ENCODE peak calls at places on chromosomes 1 and 21, in six cellular contexts. B is GM12891, W is K562, T is GM12878, E is HepG2, Q is H1. F is an unnamed sample.

GRCh38 chr1:183310753-183311465 is 107.3 kb downstream of the NMNAT2 start:
- DNase-seq in B (no peak), W (no peak), T (no peak), E (no peak), Q (no peak), F (no peak)

GRCh38 chr1:211611818-211612217 is 32.9 kb upstream of the SLC30A1 start:
- DNase-seq in B (no peak), W (no peak), T (no peak), E (no peak), Q (no peak), F (no peak)

GRCh38 chr21:45078877-45079281 is 4.5 kb downstream of the ADARB1 start:
- DNase-seq in B (no peak), W (no peak), T (no peak), E (no peak), Q (no peak), F (no peak)

GRCh38 chr1:210244746-210245367 is 12.3 kb downstream of the SERTAD4 start:
- DNase-seq in B (no peak), W (no peak), T (no peak), E (no peak), Q (no peak), F (no peak)

GRCh38 chr21:27418338-27418737 is 451.4 kb upstream of the ADAMTS5 start:
- DNase-seq in B (no peak), W (no peak), T (no peak), E (no peak), Q (no peak), F (no peak)

GRCh38 chr1:163824006-163824405 is 502.3 kb downstream of the NUF2 start:
- DNase-seq in B (no peak), W (no peak), T (no peak), E (no peak), Q (no peak), F (no peak)

GRCh38 chr1:21295059-21295401 is 4.8 kb upstream of the ECE1 start:
- DNase-seq in B (no peak), W (no peak), T (no peak), E (no peak), Q (no peak), F (no peak)

GRCh38 chr1:216325336-216325735 is 97.9 kb downstream of the USH2A start:
- DNase-seq in B (no peak), W (no peak), T (no peak), E (no peak), Q (no peak), F (no peak)

GRCh38 chr1:27668808-27669723 is 2.9 kb downstream of the IFI6 start:
- DNase-seq in B (peak), W (peak), T (no peak), E (no peak), Q (no peak), F (peak)

GRCh38 chr1:27666294-27666693 is 5.7 kb downstream of the IFI6 start:
- DNase-seq in B (no peak), W (no peak), T (no peak), E (no peak), Q (no peak), F (no peak)

GRCh38 chr1:27665016-27665651 is 6.9 kb downstream of the IFI6 start:
- DNase-seq in B (no peak), W (no peak), T (no peak), E (no peak), Q (no peak), F (no peak)

GRCh38 chr1:27668121-27668807 is 3.7 kb downstream of the IFI6 start:
- DNase-seq in B (no peak), W (no peak), T (no peak), E (no peak), Q (no peak), F (no peak)

GRCh38 chr1:27666791-27667254 is 5.2 kb downstream of the IFI6 start:
- DNase-seq in B (no peak), W (peak), T (no peak), E (no peak), Q (no peak), F (no peak)
- TF ChIP-seq TAF1 in B (no peak), W (no peak), T (no peak), E (no peak), Q (no peak), F (no peak)

GRCh38 chr1:2046953-2047748 is 3.1 kb upstream of the PRKCZ start:
- DNase-seq in B (no peak), W (no peak), T (no peak), E (peak), Q (no peak), F (no peak)
- TF ChIP-seq POLR2A in B (no peak), W (no peak), T (no peak), E (no peak), Q (no peak), F (no peak)

DNA sequence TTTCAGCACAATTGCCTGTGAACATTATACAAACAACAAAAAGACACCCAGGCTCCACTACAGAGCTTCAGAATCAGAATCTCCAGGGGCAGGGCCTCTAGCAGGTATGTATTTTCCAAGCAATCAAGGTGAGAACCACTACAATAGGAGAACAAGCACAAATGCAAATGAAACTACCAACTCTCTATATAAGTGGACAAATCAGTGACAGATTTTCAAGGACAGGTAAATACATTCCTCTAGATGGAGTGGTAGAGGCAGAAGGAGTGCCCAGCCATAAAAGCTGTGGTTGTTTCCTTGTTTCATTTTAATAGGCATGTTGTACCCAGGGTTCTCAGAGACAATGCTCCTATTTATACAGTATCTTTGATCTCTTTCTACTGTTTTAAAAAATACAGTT is 20.1 kb upstream of the CCDC17 start:
- DNase-seq in B (no peak), W (no peak), T (no peak), E (peak), Q (no peak), F (no peak)
- TF ChIP-seq POLR2AphosphoS5 in B (no peak), W (no peak), T (no peak), E (no peak), Q (no peak), F (no peak)

GRCh38 chr1:155941845-155942507 is 538 bp downstream of the RXFP4 start:
- DNase-seq in B (no peak), W (no peak), T (no peak), E (no peak), Q (no peak), F (no peak)

GRCh38 chr1:155942578-155943141 is 1.2 kb downstream of the RXFP4 start:
- DNase-seq in B (no peak), W (no peak), T (no peak), E (no peak), Q (no peak), F (no peak)

GRCh38 chr1:155946633-155947219 is 5.3 kb downstream of the RXFP4 start:
- DNase-seq in B (no peak), W (no peak), T (no peak), E (no peak), Q (no peak), F (peak)

GRCh38 chr1:155947292-155947691 is 5.9 kb downstream of the RXFP4 start:
- DNase-seq in B (no peak), W (no peak), T (no peak), E (no peak), Q (no peak), F (peak)

GRCh38 chr1:155944396-155944728 is 2.9 kb downstream of the RXFP4 start:
- DNase-seq in B (no peak), W (no peak), T (no peak), E (no peak), Q (no peak), F (no peak)
- TF ChIP-seq TAF1 in B (no peak), W (no peak), T (no peak), E (no peak), Q (no peak), F (no peak)